ENCODE peak calls at places on chromosomes 11 and 22, in seven cellular contexts. R, V, B, C, K, G and P are unnamed samples.

GRCh38 chr22:44351685-44352377 is 39.1 kb upstream of the SHISAL1 start:
- DNase-seq in R (no peak), V (peak; percentile 38), B (peak; percentile 29), C (no peak), K (no peak), G (peak; percentile 95), P (no peak)

GRCh38 chr22:38153821-38154562 is 27.6 kb downstream of the PLA2G6 start:
- DNase-seq in R (peak; percentile 62), V (no peak), B (peak; percentile 46), C (no peak), K (no peak), G (peak; percentile 98), P (no peak)

GRCh38 chr11:64289011-64289564 is 2.0 kb upstream of the KCNK4 start:
- DNase-seq in R (no peak), V (no peak), B (no peak), C (peak; percentile 26), K (no peak), G (no peak), P (no peak)

GRCh38 chr11:9616858-9617257 is 43.4 kb downstream of the WEE1 start:
- DNase-seq in R (no peak), V (no peak), B (no peak), C (no peak), K (no peak), G (no peak), P (no peak)

GRCh38 chr11:43579171-43579918 is 101.2 kb upstream of the HSD17B12 start:
- DNase-seq in R (no peak), V (peak; percentile 69), B (no peak), C (peak; percentile 58), K (no peak), G (peak; percentile 44), P (no peak)

GRCh38 chr22:37295213-37295886 is 13.0 kb downstream of the CYTH4 start:
- DNase-seq in R (no peak), V (no peak), B (no peak), C (no peak), K (no peak), G (no peak), P (no peak)

GRCh38 chr11:31711137-31711536 is 100.0 kb downstream of the PAX6 start:
- DNase-seq in R (no peak), V (no peak), B (no peak), C (no peak), K (no peak), G (no peak), P (no peak)

GRCh38 chr11:34855754-34856095 is 60.5 kb downstream of the APIP start:
- DNase-seq in R (no peak), V (no peak), B (no peak), C (no peak), K (no peak), G (no peak), P (no peak)

GRCh38 chr11:2289350-2289749 is 12.4 kb downstream of the C11orf21 start:
- DNase-seq in R (no peak), V (no peak), B (peak; percentile 78), C (no peak), K (no peak), G (no peak), P (no peak)

GRCh38 chr22:27876684-27877083 is 42.4 kb downstream of the PITPNB start:
- DNase-seq in R (no peak), V (no peak), B (no peak), C (no peak), K (no peak), G (peak; percentile 75), P (no peak)

GRCh38 chr11:83568474-83568873 is 282.3 kb upstream of the CCDC90B start:
- DNase-seq in R (no peak), V (no peak), B (no peak), C (no peak), K (no peak), G (no peak), P (no peak)

GRCh38 chr11:128630367-128631230 is 43.2 kb upstream of the ETS1 start:
- DNase-seq in R (peak; percentile 91), V (peak; percentile 53), B (peak; percentile 89), C (peak; percentile 93), K (no peak), G (peak; percentile 70), P (peak; percentile 92)

GRCh38 chr22:24512043-24512442 is 16.9 kb downstream of the UPB1 start:
- DNase-seq in R (no peak), V (no peak), B (no peak), C (no peak), K (no peak), G (no peak), P (no peak)

GRCh38 chr11:119976805-119977583 is 160.9 kb downstream of the TRIM29 start:
- DNase-seq in R (no peak), V (no peak), B (no peak), C (no peak), K (no peak), G (no peak), P (no peak)

GRCh38 chr11:118008271-118008903 is 22.2 kb downstream of the IL10RA start:
- DNase-seq in R (no peak), V (no peak), B (no peak), C (no peak), K (no peak), G (no peak), P (no peak)

GRCh38 chr11:68214173-68215086 is 1.3 kb upstream of the KMT5B start:
- DNase-seq in R (peak; percentile 66), V (no peak), B (no peak), C (peak; percentile 73), K (no peak), G (peak; percentile 29), P (peak; percentile 49)

GRCh38 chr11:74011360-74012071 is 2.6 kb upstream of the UCP3 start:
- DNase-seq in R (no peak), V (no peak), B (no peak), C (no peak), K (no peak), G (no peak), P (no peak)

GRCh38 chr11:109132539-109132938 is 289.5 kb upstream of the C11orf87 start:
- DNase-seq in R (no peak), V (no peak), B (no peak), C (no peak), K (no peak), G (peak; percentile 26), P (no peak)

GRCh38 chr11:112269139-112269538 is 8.5 kb upstream of the PLET1 start:
- DNase-seq in R (no peak), V (no peak), B (no peak), C (no peak), K (no peak), G (no peak), P (no peak)

GRCh38 chr22:47292546-47293320 is 530.3 kb downstream of the TBC1D22A start:
- DNase-seq in R (peak; percentile 25), V (no peak), B (no peak), C (no peak), K (no peak), G (no peak), P (peak; percentile 54)

GRCh38 chr11:59172345-59173079 is 580 bp downstream of the DTX4 start:
- DNase-seq in R (peak; percentile 69), V (no peak), B (peak; percentile 32), C (peak; percentile 71), K (peak; percentile 29), G (no peak), P (peak; percentile 72)

GRCh38 chr11:5580577-5580976 is at the start of gene OR52B6:
- DNase-seq in R (no peak), V (no peak), B (no peak), C (no peak), K (no peak), G (no peak), P (no peak)

GRCh38 chr11:17528906-17529813 is 15.1 kb downstream of the USH1C start:
- DNase-seq in R (peak; percentile 21), V (no peak), B (no peak), C (no peak), K (no peak), G (peak; percentile 35), P (no peak)

GRCh38 chr11:1002091-1002984 is 34.2 kb downstream of the MUC6 start:
- DNase-seq in R (no peak), V (no peak), B (no peak), C (no peak), K (no peak), G (no peak), P (no peak)

GRCh38 chr11:61747389-61748285 is 4.8 kb upstream of the MYRF start:
- DNase-seq in R (peak; percentile 88), V (peak; percentile 78), B (peak; percentile 78), C (peak; percentile 88), K (peak; percentile 95), G (peak; percentile 34), P (peak; percentile 81)

GRCh38 chr11:32884770-32885384 is 7.7 kb upstream of the QSER1 start:
- DNase-seq in R (no peak), V (no peak), B (no peak), C (no peak), K (no peak), G (peak; percentile 12), P (no peak)

GRCh38 chr11:3808846-3809623 is 675 bp downstream of the PGAP2 start:
- DNase-seq in R (no peak), V (peak; percentile 91), B (peak; percentile 53), C (no peak), K (peak; percentile 64), G (peak; percentile 63), P (no peak)

GRCh38 chr22:49724030-49724892 is 103.4 kb downstream of the BRD1 start:
- DNase-seq in R (no peak), V (no peak), B (no peak), C (no peak), K (no peak), G (peak; percentile 71), P (no peak)

GRCh38 chr11:30579776-30580175 is 6.4 kb downstream of the MPPED2 start:
- DNase-seq in R (no peak), V (no peak), B (no peak), C (no peak), K (no peak), G (no peak), P (no peak)

GRCh38 chr22:23156286-23156685 is 11.0 kb downstream of the RAB36 start:
- DNase-seq in R (no peak), V (no peak), B (no peak), C (no peak), K (no peak), G (no peak), P (no peak)

GRCh38 chr11:105449100-105449734 is 160.7 kb upstream of the GRIA4 start:
- DNase-seq in R (no peak), V (no peak), B (no peak), C (no peak), K (no peak), G (no peak), P (no peak)

GRCh38 chr11:70587095-70587389 is 188.7 kb downstream of the CTTN start:
- DNase-seq in R (no peak), V (no peak), B (no peak), C (no peak), K (no peak), G (no peak), P (no peak)